ENCODE peak calls at places on chromosomes 12 and 14, in six cellular contexts. One of them, this sample, is unnamed.

GRCh38 chr14:70097576-70098256 is 91.0 kb downstream of the SLC8A3 start:
- DNase-seq in MCF 10A: no peak
- DNase-seq in endothelial cell: no peak
- DNase-seq in activated T-cell treated with anti-CD3 and anti-CD28 coated beads, Interleukin-2, amount 50 U/mL, for 72 hours: no peak
- DNase-seq in AG08395: no peak
- DNase-seq in stimulated activated CD4-positive, alpha-beta T cell treated with anti-CD3 and anti-CD28 coated beads, Interleukin-15, amount 100 ng/mL, for 24 hours: no peak
- DNase-seq in this sample: no peak

GRCh38 chr14:104724407-104724980 is 465 bp downstream of the ADSS1 start:
- DNase-seq in MCF 10A: no peak
- DNase-seq in endothelial cell: no peak
- DNase-seq in activated T-cell treated with anti-CD3 and anti-CD28 coated beads, Interleukin-2, amount 50 U/mL, for 72 hours: peak; percentile 23
- DNase-seq in AG08395: no peak
- DNase-seq in stimulated activated CD4-positive, alpha-beta T cell treated with anti-CD3 and anti-CD28 coated beads, Interleukin-15, amount 100 ng/mL, for 24 hours: peak; percentile 48
- DNase-seq in this sample: no peak

GRCh38 chr12:5003025-5003666 is 40.5 kb upstream of the KCNA5 start:
- DNase-seq in MCF 10A: peak; percentile 57
- DNase-seq in endothelial cell: peak; percentile 78
- DNase-seq in activated T-cell treated with anti-CD3 and anti-CD28 coated beads, Interleukin-2, amount 50 U/mL, for 72 hours: peak; percentile 47
- DNase-seq in AG08395: peak; percentile 85
- DNase-seq in stimulated activated CD4-positive, alpha-beta T cell treated with anti-CD3 and anti-CD28 coated beads, Interleukin-15, amount 100 ng/mL, for 24 hours: peak; percentile 62
- DNase-seq in this sample: no peak

GRCh38 chr14:29663281-29663801 is 264.3 kb downstream of the PRKD1 start:
- DNase-seq in MCF 10A: peak; percentile 31
- DNase-seq in endothelial cell: no peak
- DNase-seq in activated T-cell treated with anti-CD3 and anti-CD28 coated beads, Interleukin-2, amount 50 U/mL, for 72 hours: no peak
- DNase-seq in AG08395: no peak
- DNase-seq in stimulated activated CD4-positive, alpha-beta T cell treated with anti-CD3 and anti-CD28 coated beads, Interleukin-15, amount 100 ng/mL, for 24 hours: no peak
- DNase-seq in this sample: no peak

GRCh38 chr14:37051680-37052079 is 120.7 kb downstream of the SLC25A21 start:
- DNase-seq in MCF 10A: no peak
- DNase-seq in endothelial cell: no peak
- DNase-seq in activated T-cell treated with anti-CD3 and anti-CD28 coated beads, Interleukin-2, amount 50 U/mL, for 72 hours: no peak
- DNase-seq in AG08395: no peak
- DNase-seq in stimulated activated CD4-positive, alpha-beta T cell treated with anti-CD3 and anti-CD28 coated beads, Interleukin-15, amount 100 ng/mL, for 24 hours: no peak
- DNase-seq in this sample: no peak

GRCh38 chr14:75794615-75795038 is 133.6 kb downstream of the TTLL5 start:
- DNase-seq in MCF 10A: peak; percentile 26
- DNase-seq in endothelial cell: no peak
- DNase-seq in activated T-cell treated with anti-CD3 and anti-CD28 coated beads, Interleukin-2, amount 50 U/mL, for 72 hours: no peak
- DNase-seq in AG08395: peak; percentile 67
- DNase-seq in stimulated activated CD4-positive, alpha-beta T cell treated with anti-CD3 and anti-CD28 coated beads, Interleukin-15, amount 100 ng/mL, for 24 hours: no peak
- DNase-seq in this sample: no peak

GRCh38 chr14:75428230-75429104 is 645 bp downstream of the JDP2 start:
- DNase-seq in MCF 10A: peak; percentile 36
- DNase-seq in endothelial cell: peak; percentile 9
- DNase-seq in activated T-cell treated with anti-CD3 and anti-CD28 coated beads, Interleukin-2, amount 50 U/mL, for 72 hours: peak; percentile 40
- DNase-seq in AG08395: peak; percentile 55
- DNase-seq in stimulated activated CD4-positive, alpha-beta T cell treated with anti-CD3 and anti-CD28 coated beads, Interleukin-15, amount 100 ng/mL, for 24 hours: peak; percentile 42
- DNase-seq in this sample: peak; percentile 5

GRCh38 chr12:83823386-83824045 is 1089.1 kb downstream of the SLC6A15 start:
- DNase-seq in MCF 10A: peak; percentile 73
- DNase-seq in endothelial cell: peak; percentile 78
- DNase-seq in activated T-cell treated with anti-CD3 and anti-CD28 coated beads, Interleukin-2, amount 50 U/mL, for 72 hours: peak; percentile 2
- DNase-seq in AG08395: peak; percentile 3
- DNase-seq in stimulated activated CD4-positive, alpha-beta T cell treated with anti-CD3 and anti-CD28 coated beads, Interleukin-15, amount 100 ng/mL, for 24 hours: peak; percentile 49
- DNase-seq in this sample: peak; percentile 2

GRCh38 chr12:95177201-95177768 is 40.0 kb downstream of the FGD6 start:
- DNase-seq in MCF 10A: no peak
- DNase-seq in endothelial cell: no peak
- DNase-seq in activated T-cell treated with anti-CD3 and anti-CD28 coated beads, Interleukin-2, amount 50 U/mL, for 72 hours: no peak
- DNase-seq in AG08395: no peak
- DNase-seq in stimulated activated CD4-positive, alpha-beta T cell treated with anti-CD3 and anti-CD28 coated beads, Interleukin-15, amount 100 ng/mL, for 24 hours: no peak
- DNase-seq in this sample: no peak

GRCh38 chr12:93451423-93452158 is 9.8 kb upstream of the UBE2N start:
- DNase-seq in MCF 10A: no peak
- DNase-seq in endothelial cell: no peak
- DNase-seq in activated T-cell treated with anti-CD3 and anti-CD28 coated beads, Interleukin-2, amount 50 U/mL, for 72 hours: no peak
- DNase-seq in AG08395: no peak
- DNase-seq in stimulated activated CD4-positive, alpha-beta T cell treated with anti-CD3 and anti-CD28 coated beads, Interleukin-15, amount 100 ng/mL, for 24 hours: no peak
- DNase-seq in this sample: no peak

GRCh38 chr14:78345346-78345745 is 175.2 kb downstream of the NRXN3 start:
- DNase-seq in MCF 10A: no peak
- DNase-seq in endothelial cell: no peak
- DNase-seq in activated T-cell treated with anti-CD3 and anti-CD28 coated beads, Interleukin-2, amount 50 U/mL, for 72 hours: no peak
- DNase-seq in AG08395: no peak
- DNase-seq in stimulated activated CD4-positive, alpha-beta T cell treated with anti-CD3 and anti-CD28 coated beads, Interleukin-15, amount 100 ng/mL, for 24 hours: no peak
- DNase-seq in this sample: no peak

GRCh38 chr12:15045451-15045850 is 72.6 kb downstream of the PDE6H start:
- DNase-seq in MCF 10A: no peak
- DNase-seq in endothelial cell: no peak
- DNase-seq in activated T-cell treated with anti-CD3 and anti-CD28 coated beads, Interleukin-2, amount 50 U/mL, for 72 hours: no peak
- DNase-seq in AG08395: no peak
- DNase-seq in stimulated activated CD4-positive, alpha-beta T cell treated with anti-CD3 and anti-CD28 coated beads, Interleukin-15, amount 100 ng/mL, for 24 hours: no peak
- DNase-seq in this sample: no peak

GRCh38 chr14:93688794-93689193 is 99.5 kb downstream of the PRIMA1 start:
- DNase-seq in MCF 10A: no peak
- DNase-seq in endothelial cell: no peak
- DNase-seq in activated T-cell treated with anti-CD3 and anti-CD28 coated beads, Interleukin-2, amount 50 U/mL, for 72 hours: no peak
- DNase-seq in AG08395: no peak
- DNase-seq in stimulated activated CD4-positive, alpha-beta T cell treated with anti-CD3 and anti-CD28 coated beads, Interleukin-15, amount 100 ng/mL, for 24 hours: no peak
- DNase-seq in this sample: no peak

GRCh38 chr14:77222546-77223225 is 41.1 kb downstream of the TMEM63C start:
- DNase-seq in MCF 10A: no peak
- DNase-seq in endothelial cell: no peak
- DNase-seq in activated T-cell treated with anti-CD3 and anti-CD28 coated beads, Interleukin-2, amount 50 U/mL, for 72 hours: no peak
- DNase-seq in AG08395: no peak
- DNase-seq in stimulated activated CD4-positive, alpha-beta T cell treated with anti-CD3 and anti-CD28 coated beads, Interleukin-15, amount 100 ng/mL, for 24 hours: no peak
- DNase-seq in this sample: no peak

GRCh38 chr14:67833403-67833802 is 13.8 kb downstream of the RAD51B start:
- DNase-seq in MCF 10A: no peak
- DNase-seq in endothelial cell: no peak
- DNase-seq in activated T-cell treated with anti-CD3 and anti-CD28 coated beads, Interleukin-2, amount 50 U/mL, for 72 hours: no peak
- DNase-seq in AG08395: no peak
- DNase-seq in stimulated activated CD4-positive, alpha-beta T cell treated with anti-CD3 and anti-CD28 coated beads, Interleukin-15, amount 100 ng/mL, for 24 hours: no peak
- DNase-seq in this sample: no peak

GRCh38 chr12:45458238-45458637 is 242.3 kb downstream of the ANO6 start:
- DNase-seq in MCF 10A: no peak
- DNase-seq in endothelial cell: no peak
- DNase-seq in activated T-cell treated with anti-CD3 and anti-CD28 coated beads, Interleukin-2, amount 50 U/mL, for 72 hours: no peak
- DNase-seq in AG08395: no peak
- DNase-seq in stimulated activated CD4-positive, alpha-beta T cell treated with anti-CD3 and anti-CD28 coated beads, Interleukin-15, amount 100 ng/mL, for 24 hours: no peak
- DNase-seq in this sample: no peak

GRCh38 chr12:95658386-95658785 is 107.1 kb upstream of the USP44 start:
- DNase-seq in MCF 10A: no peak
- DNase-seq in endothelial cell: no peak
- DNase-seq in activated T-cell treated with anti-CD3 and anti-CD28 coated beads, Interleukin-2, amount 50 U/mL, for 72 hours: no peak
- DNase-seq in AG08395: no peak
- DNase-seq in stimulated activated CD4-positive, alpha-beta T cell treated with anti-CD3 and anti-CD28 coated beads, Interleukin-15, amount 100 ng/mL, for 24 hours: no peak
- DNase-seq in this sample: no peak

GRCh38 chr14:100250732-100251465 is 12.0 kb downstream of the YY1 start:
- DNase-seq in MCF 10A: no peak
- DNase-seq in endothelial cell: no peak
- DNase-seq in activated T-cell treated with anti-CD3 and anti-CD28 coated beads, Interleukin-2, amount 50 U/mL, for 72 hours: no peak
- DNase-seq in AG08395: no peak
- DNase-seq in stimulated activated CD4-positive, alpha-beta T cell treated with anti-CD3 and anti-CD28 coated beads, Interleukin-15, amount 100 ng/mL, for 24 hours: no peak
- DNase-seq in this sample: no peak

GRCh38 chr12:96236221-96236822 is 42.1 kb downstream of the ELK3 start:
- DNase-seq in MCF 10A: peak; percentile 81
- DNase-seq in endothelial cell: no peak
- DNase-seq in activated T-cell treated with anti-CD3 and anti-CD28 coated beads, Interleukin-2, amount 50 U/mL, for 72 hours: no peak
- DNase-seq in AG08395: peak; percentile 48
- DNase-seq in stimulated activated CD4-positive, alpha-beta T cell treated with anti-CD3 and anti-CD28 coated beads, Interleukin-15, amount 100 ng/mL, for 24 hours: peak; percentile 59
- DNase-seq in this sample: peak; percentile 60

GRCh38 chr12:64560395-64561301 is 49.6 kb upstream of the RASSF3 start:
- DNase-seq in MCF 10A: peak; percentile 86
- DNase-seq in endothelial cell: no peak
- DNase-seq in activated T-cell treated with anti-CD3 and anti-CD28 coated beads, Interleukin-2, amount 50 U/mL, for 72 hours: peak; percentile 12
- DNase-seq in AG08395: peak; percentile 79
- DNase-seq in stimulated activated CD4-positive, alpha-beta T cell treated with anti-CD3 and anti-CD28 coated beads, Interleukin-15, amount 100 ng/mL, for 24 hours: no peak
- DNase-seq in this sample: no peak

GRCh38 chr14:50061664-50062437 is 54.5 kb downstream of the VCPKMT start:
- DNase-seq in MCF 10A: peak; percentile 52
- DNase-seq in endothelial cell: peak; percentile 31
- DNase-seq in activated T-cell treated with anti-CD3 and anti-CD28 coated beads, Interleukin-2, amount 50 U/mL, for 72 hours: peak; percentile 66
- DNase-seq in AG08395: no peak
- DNase-seq in stimulated activated CD4-positive, alpha-beta T cell treated with anti-CD3 and anti-CD28 coated beads, Interleukin-15, amount 100 ng/mL, for 24 hours: peak; percentile 73
- DNase-seq in this sample: peak; percentile 64

GRCh38 chr14:39617537-39617936 is 185.3 kb upstream of the FBXO33 start:
- DNase-seq in MCF 10A: no peak
- DNase-seq in endothelial cell: no peak
- DNase-seq in activated T-cell treated with anti-CD3 and anti-CD28 coated beads, Interleukin-2, amount 50 U/mL, for 72 hours: no peak
- DNase-seq in AG08395: no peak
- DNase-seq in stimulated activated CD4-positive, alpha-beta T cell treated with anti-CD3 and anti-CD28 coated beads, Interleukin-15, amount 100 ng/mL, for 24 hours: no peak
- DNase-seq in this sample: no peak

GRCh38 chr12:25241171-25242020 is 9.3 kb downstream of the KRAS start:
- DNase-seq in MCF 10A: peak; percentile 48
- DNase-seq in endothelial cell: no peak
- DNase-seq in activated T-cell treated with anti-CD3 and anti-CD28 coated beads, Interleukin-2, amount 50 U/mL, for 72 hours: no peak
- DNase-seq in AG08395: peak; percentile 34
- DNase-seq in stimulated activated CD4-positive, alpha-beta T cell treated with anti-CD3 and anti-CD28 coated beads, Interleukin-15, amount 100 ng/mL, for 24 hours: no peak
- DNase-seq in this sample: peak; percentile 62

GRCh38 chr14:36426836-36427235 is 93.2 kb downstream of the NKX2-1 start:
- DNase-seq in MCF 10A: no peak
- DNase-seq in endothelial cell: no peak
- DNase-seq in activated T-cell treated with anti-CD3 and anti-CD28 coated beads, Interleukin-2, amount 50 U/mL, for 72 hours: no peak
- DNase-seq in AG08395: no peak
- DNase-seq in stimulated activated CD4-positive, alpha-beta T cell treated with anti-CD3 and anti-CD28 coated beads, Interleukin-15, amount 100 ng/mL, for 24 hours: no peak
- DNase-seq in this sample: no peak